ENCODE peak calls at places on chromosome 6, in nine cellular contexts. A, R, K, T, Y, I, J, D and X are unnamed samples.

GRCh38 chr6:132907915-132908314 is 93.5 kb downstream of the RPS12 start:
- DNase-seq in A (no peak), R (peak), K (peak), T (no peak), Y (no peak), I (peak), J (peak), D (no peak), X (peak)

GRCh38 chr6:154243793-154244768 is 112.5 kb downstream of the IPCEF1 start:
- DNase-seq in A (no peak), R (no peak), K (no peak), T (no peak), Y (no peak), I (peak), J (peak), D (no peak), X (no peak)

GRCh38 chr6:132354517-132355167 is 46.6 kb downstream of the MOXD1 start:
- DNase-seq in A (peak), R (peak), K (no peak), T (no peak), Y (peak), I (peak), J (peak), D (no peak), X (peak)

GRCh38 chr6:90146914-90147668 is 149.6 kb downstream of the BACH2 start:
- DNase-seq in A (no peak), R (no peak), K (no peak), T (no peak), Y (no peak), I (no peak), J (no peak), D (no peak), X (no peak)

GRCh38 chr6:104558746-104559145 is 301.0 kb downstream of the HACE1 start:
- DNase-seq in A (no peak), R (no peak), K (no peak), T (no peak), Y (no peak), I (no peak), J (no peak), D (no peak), X (peak)

GRCh38 chr6:69007781-69008180 is 372.7 kb downstream of the ADGRB3 start:
- DNase-seq in A (no peak), R (no peak), K (no peak), T (no peak), Y (no peak), I (no peak), J (no peak), D (no peak), X (no peak)

GRCh38 chr6:125781307-125781868 is 9.4 kb upstream of the NCOA7 start:
- DNase-seq in A (no peak), R (peak), K (peak), T (no peak), Y (no peak), I (no peak), J (no peak), D (no peak), X (peak)

GRCh38 chr6:68279793-68280557 is 355.1 kb upstream of the ADGRB3 start:
- DNase-seq in A (peak), R (peak), K (no peak), T (no peak), Y (peak), I (no peak), J (peak), D (no peak), X (peak)

GRCh38 chr6:37622639-37623038 is 75.0 kb downstream of the MDGA1 start:
- DNase-seq in A (no peak), R (peak), K (no peak), T (no peak), Y (peak), I (no peak), J (no peak), D (no peak), X (peak)

GRCh38 chr6:158131926-158132325 is 36.1 kb downstream of the SERAC1 start:
- DNase-seq in A (no peak), R (peak), K (peak), T (no peak), Y (no peak), I (peak), J (peak), D (no peak), X (peak)

GRCh38 chr6:74534485-74535211 is 671.2 kb downstream of the COL12A1 start:
- DNase-seq in A (no peak), R (peak), K (peak), T (no peak), Y (no peak), I (peak), J (no peak), D (no peak), X (peak)

GRCh38 chr6:100203391-100203790 is 209.4 kb upstream of the MCHR2 start:
- DNase-seq in A (no peak), R (peak), K (peak), T (no peak), Y (no peak), I (peak), J (no peak), D (no peak), X (peak)

GRCh38 chr6:55868910-55869479 is 6.4 kb downstream of the BMP5 start:
- DNase-seq in A (no peak), R (peak), K (peak), T (no peak), Y (no peak), I (peak), J (no peak), D (no peak), X (peak)

GRCh38 chr6:47669684-47670515 is 28.5 kb upstream of the ADGRF4 start:
- DNase-seq in A (no peak), R (no peak), K (no peak), T (peak), Y (peak), I (peak), J (peak), D (no peak), X (peak)

GRCh38 chr6:157895585-157895984 is 72.5 kb downstream of the SNX9 start:
- DNase-seq in A (no peak), R (no peak), K (no peak), T (no peak), Y (no peak), I (no peak), J (no peak), D (no peak), X (no peak)

GRCh38 chr6:36029464-36029863 is 1.9 kb downstream of the MAPK14 start:
- DNase-seq in A (no peak), R (peak), K (peak), T (no peak), Y (no peak), I (peak), J (no peak), D (no peak), X (peak)

GRCh38 chr6:3585320-3585935 is 128.6 kb upstream of the SLC22A23 start:
- DNase-seq in A (no peak), R (peak), K (peak), T (no peak), Y (no peak), I (peak), J (no peak), D (no peak), X (peak)

GRCh38 chr6:132205946-132206345 is 195.3 kb downstream of the MOXD1 start:
- DNase-seq in A (no peak), R (no peak), K (peak), T (no peak), Y (no peak), I (no peak), J (no peak), D (no peak), X (peak)

GRCh38 chr6:16270178-16270794 is 31.9 kb downstream of the GMPR start:
- DNase-seq in A (no peak), R (no peak), K (no peak), T (no peak), Y (no peak), I (no peak), J (no peak), D (no peak), X (peak)

GRCh38 chr6:148440877-148441453 is 98.3 kb downstream of the SASH1 start:
- DNase-seq in A (peak), R (peak), K (peak), T (no peak), Y (peak), I (peak), J (peak), D (peak), X (peak)

GRCh38 chr6:37111156-37111461 is 58.8 kb upstream of the PIM1 start:
- DNase-seq in A (no peak), R (no peak), K (no peak), T (no peak), Y (no peak), I (no peak), J (no peak), D (no peak), X (no peak)

GRCh38 chr6:43722920-43723565 is 35.5 kb upstream of the MRPS18A start:
- DNase-seq in A (no peak), R (no peak), K (no peak), T (no peak), Y (no peak), I (no peak), J (no peak), D (no peak), X (no peak)

GRCh38 chr6:43723737-43724295 is 36.2 kb upstream of the MRPS18A start:
- DNase-seq in A (peak), R (peak), K (peak), T (peak), Y (peak), I (peak), J (peak), D (peak), X (peak)

GRCh38 chr6:43725643-43726580 is 38.3 kb upstream of the MRPS18A start:
- DNase-seq in A (no peak), R (no peak), K (no peak), T (no peak), Y (peak), I (no peak), J (no peak), D (no peak), X (no peak)

GRCh38 chr6:43724354-43724753 is 36.8 kb upstream of the MRPS18A start:
- DNase-seq in A (no peak), R (no peak), K (no peak), T (no peak), Y (no peak), I (no peak), J (no peak), D (no peak), X (no peak)

GRCh38 chr6:43724914-43725642 is 37.5 kb upstream of the MRPS18A start:
- DNase-seq in A (peak), R (peak), K (peak), T (no peak), Y (no peak), I (peak), J (no peak), D (no peak), X (peak)
- H3K9ac ChIP-seq in A (no peak), R (no peak), K (peak), T (no peak), Y (no peak), I (peak), J (no peak), D (no peak), X (no peak)

DNA sequence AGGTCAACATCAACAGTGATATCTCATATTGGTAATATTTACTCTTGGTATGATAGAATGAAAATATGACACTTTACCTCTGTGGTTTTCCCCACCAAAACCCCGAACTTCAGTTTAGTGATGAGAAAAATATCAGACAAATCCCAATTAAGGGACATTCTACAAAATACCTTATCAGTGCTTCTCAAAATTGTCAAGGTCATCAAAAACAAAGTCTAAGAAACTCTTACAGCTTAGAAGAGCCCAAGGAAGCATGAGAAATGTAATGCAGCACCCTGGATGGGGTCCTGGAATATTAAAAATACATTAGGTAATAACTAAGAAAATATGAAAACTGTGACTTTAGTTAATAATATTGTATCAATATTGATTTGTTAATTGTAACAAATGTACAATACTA is 148.3 kb upstream of the TFAP2D start:
- DNase-seq in A (no peak), R (no peak), K (no peak), T (no peak), Y (no peak), I (no peak), J (no peak), D (no peak), X (no peak)
- H3K9ac ChIP-seq in A (no peak), R (no peak), K (no peak), T (no peak), Y (no peak), I (no peak), J (no peak), D (no peak), X (no peak)

GRCh38 chr6:73391735-73392134 is 2.9 kb upstream of the DDX43 start:
- DNase-seq in A (no peak), R (peak), K (no peak), T (no peak), Y (no peak), I (no peak), J (peak), D (no peak), X (no peak)

GRCh38 chr6:73388433-73388799 is 6.2 kb upstream of the DDX43 start:
- DNase-seq in A (no peak), R (no peak), K (no peak), T (no peak), Y (no peak), I (no peak), J (no peak), D (no peak), X (no peak)

GRCh38 chr6:73389854-73390253 is 4.8 kb upstream of the DDX43 start:
- DNase-seq in A (no peak), R (no peak), K (no peak), T (no peak), Y (no peak), I (no peak), J (no peak), D (peak), X (no peak)

GRCh38 chr6:73393278-73393677 is 1.4 kb upstream of the DDX43 start:
- DNase-seq in A (no peak), R (peak), K (peak), T (no peak), Y (no peak), I (no peak), J (no peak), D (no peak), X (peak)

DNA sequence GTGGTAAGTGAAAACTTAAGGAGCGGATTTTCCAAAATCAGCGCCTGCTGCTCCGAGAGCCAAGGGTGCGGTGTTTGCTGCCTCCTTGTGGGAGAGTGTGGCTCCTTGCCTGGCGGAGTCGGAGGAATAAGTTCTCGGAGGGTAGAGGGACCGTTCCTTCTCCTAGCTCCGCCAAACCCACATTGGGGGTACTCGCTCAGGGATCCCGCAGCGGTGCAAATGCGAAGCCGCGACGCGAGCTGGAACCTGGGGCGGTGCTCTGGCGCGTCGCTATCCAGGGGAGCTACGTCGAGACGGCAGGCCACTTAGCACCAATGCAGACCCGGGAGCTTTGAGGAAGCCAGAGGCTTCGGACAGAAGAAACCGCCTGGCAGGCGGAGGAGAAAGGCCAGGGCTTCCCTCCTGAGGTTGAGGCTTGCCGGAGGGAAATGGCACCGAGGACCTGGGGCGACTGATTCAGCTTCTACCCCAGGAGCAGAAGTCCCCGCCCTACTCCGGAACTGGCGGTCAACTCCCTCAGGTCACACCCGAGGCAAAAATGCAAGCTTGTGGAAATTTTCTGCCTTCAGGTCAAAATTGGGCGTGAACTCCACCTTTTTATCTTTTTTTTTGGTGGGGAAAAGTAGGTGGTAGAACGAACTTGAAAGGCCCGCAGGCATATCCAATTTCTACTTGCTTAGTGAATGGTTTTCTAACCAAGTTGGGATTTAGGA is 5.7 kb upstream of the DDX43 start:
- DNase-seq in A (peak), R (peak), K (peak), T (peak), Y (peak), I (peak), J (peak), D (peak), X (peak)
- H3K9ac ChIP-seq in A (peak), R (peak), K (peak), T (peak), Y (peak), I (peak), J (peak), D (peak), X (peak)

DNA sequence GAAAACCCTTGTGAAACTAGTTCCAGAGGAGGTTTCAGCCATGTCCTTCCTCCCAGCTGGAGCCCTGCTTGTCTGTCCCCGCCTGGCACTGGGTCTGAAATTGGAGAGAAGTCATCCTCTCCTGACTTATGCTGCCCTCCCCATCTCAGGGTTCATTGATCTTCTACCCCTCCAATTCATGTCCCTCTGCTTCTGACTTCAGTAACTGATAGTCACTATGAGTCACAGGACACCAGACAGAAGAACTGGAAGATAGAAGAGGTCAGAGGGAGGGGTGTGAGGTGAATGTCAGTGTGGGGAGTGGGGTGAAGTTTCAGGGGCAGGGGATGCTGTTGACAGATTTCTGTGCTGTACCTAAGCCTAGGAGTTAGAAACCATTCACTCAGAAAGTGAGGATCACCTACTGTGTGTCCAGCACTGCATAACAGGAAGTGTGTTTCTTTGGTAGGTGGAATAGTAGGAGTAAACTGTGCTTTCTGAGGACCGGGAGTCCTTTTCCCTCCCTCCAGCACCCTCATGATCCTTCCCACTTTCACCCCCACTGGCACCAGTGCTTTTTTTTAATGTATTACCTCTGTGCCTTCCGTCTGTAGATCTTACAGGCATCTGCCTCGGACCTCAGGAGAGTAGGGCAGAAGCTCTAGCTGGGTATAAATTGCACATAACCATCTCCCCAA is 627 bp upstream of the RPP21 start:
- DNase-seq in A (no peak), R (no peak), K (no peak), T (no peak), Y (no peak), I (no peak), J (no peak), D (no peak), X (no peak)
- H3K9ac ChIP-seq in A (peak), R (no peak), K (no peak), T (no peak), Y (no peak), I (no peak), J (peak), D (no peak), X (no peak)

DNA sequence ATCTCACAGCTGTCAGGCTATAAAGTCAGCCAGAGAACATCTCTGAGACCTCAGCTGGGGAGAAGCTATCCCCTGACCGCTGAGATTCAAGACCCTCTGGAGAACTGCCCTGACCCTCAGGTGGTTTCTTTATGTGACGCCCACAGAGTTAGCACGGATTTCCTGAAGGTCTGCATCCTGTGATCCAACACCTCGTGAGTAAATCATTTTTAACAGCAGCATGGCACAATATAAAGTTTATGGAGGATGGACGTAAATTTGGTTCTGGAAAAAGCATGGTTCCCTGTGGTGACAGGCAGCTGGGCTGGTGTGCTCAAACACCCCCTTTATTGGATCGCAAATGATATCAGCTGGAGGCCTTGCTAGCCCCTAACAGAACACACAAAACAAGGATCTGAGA is 25.3 kb upstream of the TRAF3IP2 start:
- DNase-seq in A (no peak), R (no peak), K (no peak), T (no peak), Y (peak), I (no peak), J (no peak), D (no peak), X (no peak)
- H3K9ac ChIP-seq in A (no peak), R (no peak), K (no peak), T (no peak), Y (no peak), I (no peak), J (no peak), D (no peak), X (no peak)

GRCh38 chr6:52576392-52577021 is 353 bp downstream of the TRAM2 start:
- DNase-seq in A (peak), R (peak), K (peak), T (peak), Y (peak), I (peak), J (peak), D (peak), X (peak)
- H3K9ac ChIP-seq in A (peak), R (peak), K (peak), T (peak), Y (peak), I (peak), J (peak), D (peak), X (peak)

GRCh38 chr6:41036601-41037000 is 2.4 kb downstream of the UNC5CL start:
- DNase-seq in A (no peak), R (no peak), K (no peak), T (no peak), Y (no peak), I (peak), J (no peak), D (no peak), X (no peak)
- H3K9ac ChIP-seq in A (no peak), R (no peak), K (no peak), T (no peak), Y (no peak), I (no peak), J (no peak), D (no peak), X (no peak)

GRCh38 chr6:145600299-145600698 is 135.0 kb downstream of the EPM2A start:
- DNase-seq in A (no peak), R (no peak), K (no peak), T (no peak), Y (no peak), I (no peak), J (no peak), D (no peak), X (no peak)
- H3K9ac ChIP-seq in A (no peak), R (no peak), K (no peak), T (no peak), Y (no peak), I (no peak), J (no peak), D (no peak), X (no peak)